ENCODE peak calls at places on chromosomes 12 and 14, in four cellular contexts. D is mammary epithelial cell, H is heart right ventricle, A is astrocyte of the spinal cord. K is an unnamed sample.

GRCh38 chr14:74667758-74668157 is 45.1 kb downstream of the AREL1 start:
- DNase-seq in D (no peak), H (no peak), A (peak), K (peak)

GRCh38 chr12:58567189-58567588 is 353.1 kb downstream of the LRIG3 start:
- DNase-seq in D (no peak), H (no peak), A (no peak), K (no peak)

GRCh38 chr14:61326847-61327246 is 5.5 kb downstream of the PRKCH start:
- DNase-seq in D (no peak), H (peak), A (peak), K (no peak)

GRCh38 chr12:19530631-19531020 is 91.3 kb downstream of the AEBP2 start:
- DNase-seq in D (peak), H (no peak), A (no peak), K (peak)

GRCh38 chr12:115240251-115240650 is 556.3 kb upstream of the TBX3 start:
- DNase-seq in D (no peak), H (no peak), A (no peak), K (no peak)

GRCh38 chr14:89399594-89400068 is 17.4 kb downstream of the FOXN3 start:
- DNase-seq in D (no peak), H (peak), A (peak), K (peak)

GRCh38 chr14:73591690-73592448 is at the start of gene ACOT4:
- DNase-seq in D (peak), H (no peak), A (peak), K (no peak)

GRCh38 chr12:121267822-121268221 is 28.7 kb downstream of the CAMKK2 start:
- DNase-seq in D (no peak), H (no peak), A (no peak), K (no peak)

GRCh38 chr12:128761305-128761880 is 62.4 kb downstream of the SLC15A4 start:
- DNase-seq in D (no peak), H (no peak), A (no peak), K (no peak)

GRCh38 chr12:124157416-124157815 is 137.5 kb upstream of the RFLNA start:
- DNase-seq in D (no peak), H (no peak), A (no peak), K (no peak)

GRCh38 chr12:90905691-90906370 is 49.1 kb downstream of the CCER1 start:
- DNase-seq in D (peak), H (no peak), A (peak), K (no peak)

GRCh38 chr12:91896725-91897515 is 248.7 kb downstream of the BTG1 start:
- DNase-seq in D (no peak), H (peak), A (no peak), K (no peak)

GRCh38 chr12:54622463-54623183 is 12.1 kb downstream of the LACRT start:
- DNase-seq in D (no peak), H (no peak), A (no peak), K (peak)

GRCh38 chr12:14777271-14777670 is 26.0 kb downstream of the WBP11 start:
- DNase-seq in D (peak), H (no peak), A (no peak), K (peak)

GRCh38 chr12:89960011-89960507 is 251.4 kb upstream of the ATP2B1 start:
- DNase-seq in D (peak), H (no peak), A (no peak), K (no peak)

GRCh38 chr14:91420686-91421085 is 3.1 kb upstream of the CCDC88C start:
- DNase-seq in D (no peak), H (no peak), A (no peak), K (no peak)

GRCh38 chr12:54038760-54039414 is 6.0 kb downstream of the HOXC5 start:
- DNase-seq in D (no peak), H (no peak), A (no peak), K (no peak)

GRCh38 chr14:39576726-39577125 is 144.5 kb upstream of the FBXO33 start:
- DNase-seq in D (peak), H (no peak), A (peak), K (no peak)

GRCh38 chr14:63026491-63026890 is 18.8 kb downstream of the KCNH5 start:
- DNase-seq in D (no peak), H (no peak), A (no peak), K (no peak)

GRCh38 chr14:104248203-104249055 is 110.0 kb downstream of the KIF26A start:
- DNase-seq in D (no peak), H (no peak), A (no peak), K (no peak)

GRCh38 chr12:101880769-101881168 is 3.4 kb downstream of the DRAM1 start:
- DNase-seq in D (no peak), H (no peak), A (no peak), K (no peak)

GRCh38 chr12:90979936-90980335 is 24.8 kb downstream of the EPYC start:
- DNase-seq in D (no peak), H (peak), A (no peak), K (no peak)

GRCh38 chr14:22002860-22003284 is 329.3 kb upstream of the OR4E1 start:
- DNase-seq in D (no peak), H (no peak), A (no peak), K (no peak)

DNA sequence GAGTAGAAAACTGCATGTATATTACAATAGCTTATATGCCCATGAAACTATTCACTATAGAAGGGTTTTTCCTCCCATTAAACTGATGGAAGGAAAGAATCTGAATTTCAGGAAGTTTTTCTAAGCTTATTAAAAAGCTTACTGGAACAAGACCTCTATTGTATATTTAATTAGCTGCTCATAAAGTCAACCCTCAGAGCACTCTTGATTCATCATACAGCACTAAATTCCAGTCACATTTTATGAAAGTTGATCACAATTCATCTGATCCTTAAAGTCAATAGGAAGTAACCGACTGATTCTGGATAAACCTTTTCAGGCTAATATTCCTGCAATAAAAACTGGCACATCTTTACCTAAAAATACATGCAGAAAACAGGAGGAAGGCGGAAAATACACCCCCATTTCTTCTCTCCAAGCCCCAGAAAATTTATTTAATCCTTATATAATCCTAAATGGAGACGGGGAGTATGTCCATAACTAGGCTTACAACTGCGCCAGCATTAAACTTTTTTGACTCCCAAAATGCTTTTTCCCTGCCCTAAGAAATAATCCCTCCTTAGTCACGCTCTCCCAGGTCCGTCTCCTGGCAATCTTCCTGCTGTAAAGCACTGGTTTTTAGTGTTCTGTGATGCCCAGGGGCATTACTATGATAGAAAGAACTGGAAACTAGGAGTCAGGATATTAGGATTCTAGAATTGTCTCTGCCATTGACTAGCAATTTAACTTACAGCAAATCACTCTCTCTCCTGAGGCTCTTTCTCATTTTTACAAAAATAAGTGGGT is 35.2 kb downstream of the DICER1 start:
- DNase-seq in D (no peak), H (no peak), A (no peak), K (no peak)
- TF ChIP-seq CTCF in D (no peak), H (no peak), A (no peak), K (no peak)

GRCh38 chr12:2693204-2693860 is 101.4 kb upstream of the FKBP4 start:
- DNase-seq in D (no peak), H (no peak), A (no peak), K (no peak)
- TF ChIP-seq CTCF in D (no peak), H (no peak), A (no peak), K (peak)

GRCh38 chr12:4282103-4282891 is 8.7 kb downstream of the CCND2 start:
- DNase-seq in D (no peak), H (no peak), A (no peak), K (no peak)

GRCh38 chr12:4281173-4281654 is 7.7 kb downstream of the CCND2 start:
- DNase-seq in D (no peak), H (no peak), A (no peak), K (no peak)

GRCh38 chr12:4283512-4284255 is 10.1 kb downstream of the CCND2 start:
- DNase-seq in D (no peak), H (no peak), A (no peak), K (no peak)

GRCh38 chr12:4284306-4284705 is 10.7 kb downstream of the CCND2 start:
- DNase-seq in D (no peak), H (no peak), A (no peak), K (no peak)

DNA sequence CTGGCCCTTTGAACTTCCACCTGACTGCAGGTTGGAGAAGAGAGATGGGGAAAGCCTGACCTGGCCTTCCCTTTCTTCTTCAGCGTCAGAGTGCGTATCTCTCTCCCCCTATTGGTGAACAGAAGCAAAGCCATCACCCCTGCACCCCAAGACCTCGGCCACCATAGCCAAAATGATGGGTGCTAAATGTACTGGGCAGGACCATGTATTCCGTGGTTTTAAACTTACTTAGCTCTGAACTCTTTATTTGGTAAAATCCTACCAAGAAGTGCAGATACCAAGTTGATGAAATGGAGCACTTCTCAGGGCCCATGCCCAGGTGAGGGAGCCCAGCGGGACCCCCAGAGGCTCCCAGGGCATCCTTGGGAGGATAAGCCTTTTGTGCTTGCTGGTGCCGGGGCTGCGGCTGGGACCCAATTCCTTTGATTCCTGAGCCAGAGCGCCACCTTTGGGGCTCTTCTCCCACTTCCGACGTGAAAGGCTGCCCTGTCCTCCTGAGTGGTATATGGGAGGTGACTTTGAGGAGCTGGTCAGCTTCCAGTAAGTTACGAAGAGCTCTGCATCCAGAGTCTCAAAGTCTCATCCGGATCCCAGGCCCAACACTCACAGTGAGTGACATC is 9.4 kb downstream of the CCND2 start:
- DNase-seq in D (no peak), H (no peak), A (no peak), K (no peak)
- TF ChIP-seq CTCF in D (no peak), H (no peak), A (no peak), K (peak)

GRCh38 chr12:62827042-62827441 is 107.9 kb downstream of the PPM1H start:
- DNase-seq in D (no peak), H (no peak), A (no peak), K (no peak)
- TF ChIP-seq CTCF in D (no peak), H (no peak), A (peak), K (peak)

DNA sequence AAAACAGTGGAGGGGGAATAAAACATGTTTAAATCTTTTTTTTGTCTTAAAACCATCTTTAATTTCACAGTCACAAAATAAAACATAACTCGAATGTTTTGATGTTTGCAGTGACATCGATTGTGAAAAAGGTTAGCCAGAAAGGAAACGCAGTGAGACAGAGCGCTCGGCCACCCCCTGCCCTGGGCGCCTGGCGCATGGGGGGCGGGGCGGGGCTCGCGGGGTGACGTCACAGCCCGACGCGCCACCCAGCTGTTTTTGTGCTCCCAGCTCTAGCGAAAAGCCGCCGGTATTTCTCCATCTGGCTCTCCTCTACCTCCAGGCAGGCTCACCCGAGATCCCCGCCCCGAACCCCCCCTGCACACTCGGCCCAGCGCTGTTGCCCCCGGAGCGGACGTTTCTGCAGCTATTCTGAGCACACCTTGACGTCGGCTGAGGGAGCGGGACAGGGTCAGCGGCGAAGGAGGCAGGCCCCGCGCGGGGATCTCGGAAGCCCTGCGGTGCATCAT is at the start of gene GABARAPL1:
- DNase-seq in D (peak), H (peak), A (peak), K (peak)
- TF ChIP-seq CTCF in D (no peak), H (peak), A (no peak), K (no peak)

DNA sequence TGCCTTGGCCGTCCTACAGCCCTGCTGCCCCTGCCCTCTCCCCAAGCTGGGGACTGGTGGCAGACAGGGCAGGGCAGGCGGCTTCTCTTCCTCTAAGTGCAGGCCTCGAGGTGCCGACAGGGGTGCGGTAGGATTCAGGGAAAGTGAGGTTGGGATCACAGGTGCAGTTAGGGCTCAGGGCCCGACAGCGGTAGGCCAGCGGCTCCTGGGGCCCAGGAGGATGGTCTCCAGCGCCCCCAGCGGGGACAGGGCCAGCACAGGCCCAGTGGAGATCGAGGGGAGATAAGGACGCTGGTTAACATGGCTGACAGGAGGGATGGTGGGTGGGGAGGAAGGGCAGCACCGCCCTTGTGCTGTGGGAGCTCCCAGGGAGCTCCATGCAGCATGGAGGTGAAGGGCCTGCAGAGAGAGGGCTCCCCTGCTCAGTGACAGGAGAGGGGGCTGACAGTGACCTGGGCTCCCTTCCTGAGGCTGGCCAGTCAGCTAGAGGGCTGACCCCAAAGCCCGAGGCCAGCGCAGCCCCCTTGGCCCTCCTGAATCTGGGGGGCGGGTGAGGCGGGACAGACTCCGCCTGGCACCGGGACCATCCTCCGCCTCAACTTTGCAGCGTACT is 860 bp upstream of the CRIP1 start:
- DNase-seq in D (no peak), H (peak), A (no peak), K (no peak)
- TF ChIP-seq CTCF in D (no peak), H (peak), A (peak), K (peak)

K was measured in HFFc6.